ENCODE peak calls at places on chromosomes 13 and 19, in six cellular contexts. Q is AG04450, K is foreskin fibroblast, P is BE2C, Y is mesendoderm, R is left cardiac atrium. O is an unnamed sample.

GRCh38 chr19:38251564-38252051 is 4.6 kb downstream of the PPP1R14A start:
- DNase-seq in Q (no peak), P (no peak), K (no peak), R (peak; percentile 75), Y (peak; percentile 57), O (no peak)

GRCh38 chr13:76210262-76210661 is 574.1 kb downstream of the LMO7 start:
- DNase-seq in K (peak; percentile 63), Y (no peak), Q (no peak), R (peak; percentile 68), P (no peak), O (no peak)

GRCh38 chr19:49231389-49231788 is 73.8 kb downstream of the TRPM4 start:
- DNase-seq in Q (no peak), R (no peak), K (no peak), Y (peak; percentile 76), P (no peak), O (no peak)

GRCh38 chr19:45779231-45780145 is 2.8 kb downstream of the DMPK start:
- DNase-seq in R (peak; percentile 85), Y (peak; percentile 95), K (peak; percentile 68), P (peak; percentile 96), Q (no peak), O (peak; percentile 69)

GRCh38 chr13:82092312-82092711 is 1751.4 kb upstream of the SPRY2 start:
- DNase-seq in K (no peak), R (no peak), Y (no peak), Q (no peak), P (no peak), O (no peak)

GRCh38 chr19:16661480-16662034 is 618 bp downstream of the TMEM38A start:
- DNase-seq in P (peak; percentile 75), R (peak; percentile 60), Q (no peak), K (peak; percentile 17), Y (no peak), O (no peak)

GRCh38 chr19:6737873-6738725 is 719 bp upstream of the GPR108 start:
- DNase-seq in R (peak; percentile 95), K (peak; percentile 91), Q (peak; percentile 51), Y (no peak), P (peak; percentile 72), O (peak; percentile 69)

GRCh38 chr13:106350208-106350607 is 185.3 kb downstream of the EFNB2 start:
- DNase-seq in K (no peak), R (no peak), Y (peak; percentile 33), Q (no peak), P (no peak), O (no peak)

GRCh38 chr13:49877629-49878218 is 58.4 kb downstream of the SPRYD7 start:
- DNase-seq in Q (no peak), P (no peak), Y (peak; percentile 62), R (no peak), K (peak; percentile 13), O (no peak)

GRCh38 chr19:13652810-13653590 is 111.3 kb upstream of the MRI1 start:
- DNase-seq in R (no peak), Q (no peak), P (no peak), K (no peak), Y (no peak), O (no peak)

GRCh38 chr19:17243854-17244617 is 1.7 kb downstream of the NR2F6 start:
- DNase-seq in K (peak; percentile 80), Y (peak; percentile 79), Q (no peak), P (peak; percentile 76), R (peak; percentile 79), O (peak; percentile 65)

GRCh38 chr19:48812094-48812929 is 1.5 kb upstream of the BCAT2 start:
- DNase-seq in Q (no peak), R (peak; percentile 92), Y (peak; percentile 96), P (peak; percentile 96), K (peak; percentile 91), O (peak; percentile 90)

GRCh38 chr19:18533058-18533457 is 10.3 kb downstream of the FKBP8 start:
- DNase-seq in Y (no peak), R (no peak), K (no peak), Q (no peak), P (no peak), O (no peak)

GRCh38 chr13:108033800-108034707 is 181.3 kb downstream of the LIG4 start:
- DNase-seq in K (no peak), R (no peak), Y (no peak), P (no peak), Q (no peak), O (no peak)

GRCh38 chr13:78409172-78409571 is 194.2 kb downstream of the POU4F1 start:
- DNase-seq in Y (peak; percentile 19), K (no peak), Q (no peak), P (no peak), R (no peak), O (no peak)

GRCh38 chr13:26017932-26018690 is 33.7 kb downstream of the SHISA2 start:
- DNase-seq in K (no peak), P (no peak), Y (no peak), R (no peak), Q (no peak), O (no peak)

GRCh38 chr19:18896421-18896841 is 473 bp upstream of the CERS1 start:
- DNase-seq in K (peak; percentile 55), Q (no peak), R (no peak), Y (no peak), P (no peak), O (peak; percentile 45)

GRCh38 chr19:2408247-2408646 is 19.1 kb downstream of the TIMM13 start:
- DNase-seq in P (no peak), K (no peak), Q (no peak), R (no peak), Y (no peak), O (no peak)

GRCh38 chr13:52141299-52141698 is 12.4 kb upstream of the NEK5 start:
- DNase-seq in P (no peak), R (no peak), Y (peak; percentile 2), K (peak; percentile 17), Q (no peak), O (no peak)

GRCh38 chr19:12750851-12751250 is 740 bp upstream of the BEST2 start:
- DNase-seq in R (no peak), Y (no peak), P (no peak), Q (no peak), K (no peak), O (no peak)

GRCh38 chr19:54434112-54434861 is 14.7 kb upstream of the LENG8 start:
- DNase-seq in Y (no peak), P (no peak), Q (no peak), R (no peak), K (no peak), O (no peak)

GRCh38 chr19:18999016-18999758 is 34.1 kb downstream of the SUGP2 start:
- DNase-seq in Q (peak; percentile 21), P (no peak), R (peak; percentile 49), Y (no peak), K (peak; percentile 58), O (no peak)

O was measured in AG08395.